ENCODE peak calls at places on chromosomes 5 and 9, in four cellular contexts. P, W, L and F are unnamed samples.

GRCh38 chr5:73233461-73234151 is 60.6 kb downstream of the TMEM174 start:
- DNase-seq in W (peak; percentile 64), P (no peak), L (no peak), F (no peak)

GRCh38 chr9:88303785-88304495 is 84.3 kb upstream of the SPIN1 start:
- DNase-seq in L (no peak), P (no peak), W (no peak), F (no peak)

GRCh38 chr5:179795049-179795862 is 1.5 kb downstream of the LTC4S start:
- DNase-seq in P (no peak), L (no peak), W (no peak), F (no peak)

GRCh38 chr5:59999056-59999455 is 105.5 kb upstream of the PDE4D start:
- DNase-seq in W (no peak), L (no peak), P (no peak), F (peak; percentile 69)

GRCh38 chr9:122338989-122339388 is 31.8 kb upstream of the PTGS1 start:
- DNase-seq in P (peak; percentile 53), W (no peak), L (no peak), F (no peak)

GRCh38 chr5:59813761-59814562 is 79.6 kb downstream of the PDE4D start:
- DNase-seq in P (no peak), L (no peak), W (no peak), F (peak; percentile 28)

GRCh38 chr5:60287174-60287771 is 393.7 kb upstream of the PDE4D start:
- DNase-seq in W (peak; percentile 74), L (no peak), P (no peak), F (peak; percentile 11)

GRCh38 chr5:101678494-101679193 is 617.4 kb downstream of the SLCO4C1 start:
- DNase-seq in L (peak; percentile 18), W (no peak), P (peak; percentile 73), F (peak; percentile 11)

GRCh38 chr5:169004551-169004950 is 296.4 kb downstream of the SLIT3 start:
- DNase-seq in L (no peak), W (no peak), P (no peak), F (no peak)

GRCh38 chr9:36119476-36119875 is 17.1 kb upstream of the GLIPR2 start:
- DNase-seq in P (no peak), W (no peak), L (no peak), F (no peak)

GRCh38 chr5:180160822-180161221 is 48.2 kb downstream of the RASGEF1C start:
- DNase-seq in L (no peak), P (no peak), W (peak; percentile 73), F (no peak)

GRCh38 chr9:134324359-134325095 is 1.7 kb upstream of the RXRA start:
- DNase-seq in P (no peak), W (peak; percentile 67), L (no peak), F (no peak)

GRCh38 chr9:34114436-34114835 is 12.1 kb downstream of the DCAF12 start:
- DNase-seq in W (no peak), P (no peak), L (no peak), F (no peak)

GRCh38 chr5:103889500-103890209 is 327.1 kb upstream of the NUDT12 start:
- DNase-seq in W (no peak), P (no peak), L (no peak), F (no peak)

GRCh38 chr9:84170521-84171141 is 169.9 kb downstream of the SLC28A3 start:
- DNase-seq in P (peak; percentile 85), L (no peak), W (peak; percentile 91), F (peak; percentile 59)

GRCh38 chr9:83403864-83404263 is 134.3 kb downstream of the FRMD3 start:
- DNase-seq in L (no peak), W (no peak), P (no peak), F (peak; percentile 15)

GRCh38 chr9:130770679-130771442 is 64.2 kb upstream of the ABL1 start:
- DNase-seq in W (no peak), P (no peak), L (no peak), F (no peak)